ENCODE peak calls at places on chromosomes 3 and 15, in ten cellular contexts. B is endothelial cell; R is NB4; Z is heart left ventricle; E is AG04450; F is HFF-Myc; P is lower lobe of right lung; K is CD4-positive, alpha-beta T cell; V is progenitor cell of endocrine pancreas; N is choroid plexus epithelial cell. I is an unnamed sample.

GRCh38 chr15:42721016-42721415 is 15.9 kb downstream of the CDAN1 start:
- DNase-seq in B (no peak), R (no peak), Z (no peak), E (no peak), F (no peak), P (no peak), K (no peak), V (no peak), N (no peak), I (no peak)

GRCh38 chr3:31831526-31832034 is 149.5 kb downstream of the OSBPL10 start:
- DNase-seq in B (no peak), R (no peak), Z (no peak), E (no peak), F (no peak), P (no peak), K (no peak), V (no peak), N (no peak), I (no peak)

GRCh38 chr3:57169872-57170623 is 4.9 kb upstream of the IL17RD start:
- DNase-seq in B (peak), R (peak), Z (peak), E (peak), F (no peak), P (peak), K (peak), V (peak), N (peak), I (peak)

GRCh38 chr3:124935264-124935663 is 713 bp upstream of the MUC13 start:
- DNase-seq in B (no peak), R (no peak), Z (no peak), E (no peak), F (no peak), P (no peak), K (no peak), V (no peak), N (no peak), I (no peak)

GRCh38 chr3:4394048-4394447 is 73.0 kb downstream of the SUMF1 start:
- DNase-seq in B (no peak), R (peak), Z (no peak), E (no peak), F (no peak), P (no peak), K (no peak), V (no peak), N (peak), I (peak)

GRCh38 chr15:29731865-29732264 is 90.4 kb downstream of the TJP1 start:
- DNase-seq in B (no peak), R (no peak), Z (no peak), E (no peak), F (no peak), P (no peak), K (no peak), V (no peak), N (no peak), I (no peak)

GRCh38 chr15:73936181-73936580 is 9.9 kb downstream of the LOXL1 start:
- DNase-seq in B (no peak), R (peak), Z (no peak), E (no peak), F (no peak), P (peak), K (no peak), V (no peak), N (peak), I (no peak)

GRCh38 chr15:38593523-38593922 is 28.9 kb upstream of the RASGRP1 start:
- DNase-seq in B (no peak), R (no peak), Z (no peak), E (no peak), F (no peak), P (no peak), K (no peak), V (no peak), N (no peak), I (no peak)

GRCh38 chr3:117750674-117751073 is 1041.1 kb downstream of the TUSC7 start:
- DNase-seq in B (no peak), R (no peak), Z (no peak), E (no peak), F (no peak), P (no peak), K (no peak), V (no peak), N (no peak), I (no peak)

GRCh38 chr15:81410318-81410753 is 36.3 kb upstream of the TMC3 start:
- DNase-seq in B (peak), R (peak), Z (peak), E (peak), F (peak), P (no peak), K (no peak), V (no peak), N (peak), I (peak)

GRCh38 chr3:158098834-158099424 is 7.3 kb downstream of the SHOX2 start:
- DNase-seq in B (no peak), R (no peak), Z (no peak), E (no peak), F (no peak), P (no peak), K (no peak), V (no peak), N (no peak), I (no peak)

GRCh38 chr3:185216587-185216918 is 37.3 kb downstream of the EHHADH start:
- DNase-seq in B (no peak), R (no peak), Z (no peak), E (no peak), F (no peak), P (no peak), K (no peak), V (no peak), N (peak), I (no peak)

GRCh38 chr15:71136159-71137137 is 21.2 kb downstream of the THSD4 start:
- DNase-seq in B (no peak), R (peak), Z (peak), E (peak), F (peak), P (no peak), K (no peak), V (no peak), N (peak), I (no peak)
- TF ChIP-seq CTCF in B (no peak), R (no peak), Z (no peak), E (peak), F (peak), P (no peak), K (no peak), V (no peak), N (peak), I (no peak)

GRCh38 chr3:72299823-72300222 is 514.9 kb upstream of the PROK2 start:
- DNase-seq in B (no peak), R (no peak), Z (no peak), E (no peak), F (no peak), P (no peak), K (no peak), V (no peak), N (no peak), I (no peak)
- TF ChIP-seq CTCF in B (no peak), R (no peak), Z (no peak), E (no peak), F (no peak), P (no peak), K (no peak), V (no peak), N (no peak), I (no peak)

DNA sequence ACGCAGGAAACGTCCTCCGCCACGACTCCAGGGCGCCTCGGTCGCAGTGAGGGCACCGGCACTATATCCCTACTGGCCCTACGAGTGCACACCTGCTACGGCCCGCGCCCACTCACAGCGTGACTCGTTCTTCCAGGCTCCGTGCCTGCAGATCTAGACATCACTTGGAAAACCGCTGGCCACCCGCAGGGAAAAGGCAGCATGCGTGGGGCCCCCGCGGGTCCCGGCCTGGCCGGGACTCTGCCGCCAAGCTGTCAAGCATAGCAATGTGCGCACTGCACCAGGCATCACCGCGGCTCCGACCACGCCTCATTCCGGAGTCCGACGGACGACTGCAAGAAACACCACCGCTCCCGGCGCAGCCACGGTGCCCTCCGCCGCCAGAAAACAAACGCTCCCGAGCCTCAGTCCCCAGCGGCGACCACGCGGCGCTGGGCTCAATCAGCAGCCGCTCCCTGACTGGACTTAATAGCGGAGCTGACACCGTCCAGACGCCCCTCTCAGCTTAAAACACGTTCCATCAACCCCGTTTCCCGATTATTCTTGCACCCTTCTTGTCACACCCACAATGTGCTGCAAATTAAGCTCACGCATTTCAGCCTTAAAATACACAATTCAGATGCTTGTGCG is 984 bp downstream of the CYFIP1 start:
- DNase-seq in B (peak), R (peak), Z (peak), E (no peak), F (no peak), P (peak), K (no peak), V (peak), N (peak), I (no peak)
- TF ChIP-seq CTCF in B (no peak), R (no peak), Z (no peak), E (no peak), F (no peak), P (no peak), K (no peak), V (no peak), N (no peak), I (no peak)

GRCh38 chr3:50890688-50891344 is 216.1 kb downstream of the DOCK3 start:
- DNase-seq in B (no peak), R (no peak), Z (no peak), E (no peak), F (no peak), P (no peak), K (no peak), V (no peak), N (no peak), I (no peak)

GRCh38 chr3:50885070-50885469 is 210.3 kb downstream of the DOCK3 start:
- DNase-seq in B (no peak), R (no peak), Z (no peak), E (no peak), F (no peak), P (no peak), K (no peak), V (no peak), N (no peak), I (no peak)

GRCh38 chr3:50885491-50885890 is 210.8 kb downstream of the DOCK3 start:
- DNase-seq in B (no peak), R (peak), Z (no peak), E (no peak), F (no peak), P (no peak), K (no peak), V (no peak), N (no peak), I (no peak)
- TF ChIP-seq CTCF in B (no peak), R (peak), Z (peak), E (peak), F (no peak), P (no peak), K (no peak), V (peak), N (no peak), I (no peak)

GRCh38 chr3:14460342-14461005 is 58.1 kb downstream of the SLC6A6 start:
- DNase-seq in B (no peak), R (no peak), Z (peak), E (peak), F (peak), P (no peak), K (no peak), V (no peak), N (peak), I (no peak)

GRCh38 chr3:14461006-14461747 is 58.8 kb downstream of the SLC6A6 start:
- DNase-seq in B (no peak), R (no peak), Z (no peak), E (no peak), F (no peak), P (no peak), K (no peak), V (no peak), N (no peak), I (no peak)

GRCh38 chr3:14462738-14463137 is 60.3 kb downstream of the SLC6A6 start:
- DNase-seq in B (no peak), R (no peak), Z (no peak), E (no peak), F (no peak), P (no peak), K (no peak), V (no peak), N (no peak), I (no peak)

GRCh38 chr3:14463330-14464216 is 61.2 kb downstream of the SLC6A6 start:
- DNase-seq in B (no peak), R (no peak), Z (no peak), E (no peak), F (no peak), P (no peak), K (no peak), V (no peak), N (no peak), I (no peak)

DNA sequence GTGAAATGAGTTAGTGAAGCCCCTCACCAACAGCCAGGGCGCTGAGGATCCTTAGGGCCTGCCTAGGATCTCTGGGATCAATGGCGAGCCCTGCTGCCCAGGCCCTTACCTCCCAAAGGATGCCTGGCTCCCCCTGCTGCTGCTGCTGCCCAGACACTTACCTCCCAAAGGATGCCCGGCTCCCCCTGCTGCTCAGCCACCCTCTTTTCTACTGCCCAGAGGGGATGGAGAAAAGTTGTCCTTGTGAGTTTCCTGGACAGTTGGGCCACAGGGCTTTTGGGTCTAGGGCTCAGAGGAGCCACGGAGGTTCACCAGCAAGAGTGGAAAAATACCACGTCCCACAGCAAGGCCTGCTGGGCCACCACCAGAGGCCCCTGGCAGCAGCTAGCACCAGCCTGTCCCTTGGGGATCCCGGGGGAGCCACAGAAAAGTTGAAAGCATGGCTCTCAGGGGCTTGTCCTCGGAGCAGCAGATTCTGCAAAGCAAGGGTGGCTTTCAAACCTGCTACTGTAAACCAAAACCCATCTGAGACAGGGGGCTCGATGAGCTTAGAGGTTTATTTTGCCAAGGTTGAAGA is 59.4 kb downstream of the SLC6A6 start:
- DNase-seq in B (peak), R (peak), Z (peak), E (peak), F (no peak), P (no peak), K (peak), V (no peak), N (peak), I (peak)
- TF ChIP-seq CTCF in B (peak), R (peak), Z (peak), E (peak), F (peak), P (peak), K (peak), V (peak), N (peak), I (peak)

GRCh38 chr3:122307987-122308386 is 17.1 kb upstream of the CSTA start:
- DNase-seq in B (no peak), R (peak), Z (no peak), E (no peak), F (no peak), P (no peak), K (no peak), V (no peak), N (no peak), I (peak)

GRCh38 chr3:122307288-122307687 is 17.8 kb upstream of the CSTA start:
- DNase-seq in B (no peak), R (no peak), Z (no peak), E (no peak), F (no peak), P (no peak), K (no peak), V (no peak), N (no peak), I (no peak)

GRCh38 chr3:122306622-122306953 is 18.5 kb upstream of the CSTA start:
- DNase-seq in B (no peak), R (no peak), Z (no peak), E (no peak), F (no peak), P (no peak), K (no peak), V (no peak), N (no peak), I (no peak)

GRCh38 chr3:122310361-122310760 is 14.7 kb upstream of the CSTA start:
- DNase-seq in B (no peak), R (no peak), Z (no peak), E (no peak), F (no peak), P (no peak), K (no peak), V (no peak), N (no peak), I (no peak)

GRCh38 chr3:122305818-122306621 is 19.0 kb upstream of the CSTA start:
- DNase-seq in B (no peak), R (peak), Z (no peak), E (no peak), F (no peak), P (no peak), K (no peak), V (no peak), N (peak), I (peak)
- TF ChIP-seq CTCF in B (no peak), R (peak), Z (no peak), E (peak), F (no peak), P (peak), K (no peak), V (peak), N (peak), I (no peak)

DNA sequence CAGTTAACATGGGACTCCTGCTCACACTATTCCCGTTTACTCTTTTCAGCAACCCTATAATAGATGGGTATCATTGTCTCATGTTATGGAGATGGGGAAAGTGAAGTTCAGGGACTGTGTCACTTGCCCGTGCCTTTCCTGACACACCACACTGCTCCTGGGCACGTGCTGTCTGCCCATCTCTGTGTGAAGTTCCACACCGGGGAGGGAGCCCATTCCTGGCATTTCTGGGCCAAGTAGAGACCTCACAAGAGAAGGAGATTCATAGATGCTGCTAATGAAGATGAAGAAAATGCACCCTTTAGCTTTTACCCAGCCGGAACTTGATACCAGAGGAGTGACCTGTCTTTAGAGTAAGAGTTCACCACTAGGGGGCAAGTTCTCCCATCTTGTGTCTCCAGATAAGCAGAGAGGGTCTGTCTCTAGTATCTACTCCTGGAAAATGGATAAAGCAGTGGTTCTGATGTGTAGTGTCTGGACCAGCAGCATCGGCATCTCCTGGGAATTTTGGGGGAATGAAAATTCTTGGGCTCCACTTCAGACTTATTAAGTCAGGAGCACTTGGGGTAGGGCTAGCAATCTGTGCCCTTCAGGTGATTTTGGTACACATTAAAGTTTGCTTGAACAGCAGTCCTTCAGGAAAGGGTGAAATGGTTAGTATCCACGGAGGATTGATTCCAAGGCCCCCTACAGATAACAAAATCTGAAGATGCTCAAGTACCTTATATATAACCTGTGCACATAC is 2.0 kb upstream of the TOPBP1 start:
- DNase-seq in B (peak), R (peak), Z (no peak), E (no peak), F (peak), P (no peak), K (no peak), V (no peak), N (peak), I (peak)
- TF ChIP-seq CTCF in B (peak), R (peak), Z (peak), E (peak), F (peak), P (peak), K (peak), V (peak), N (peak), I (peak)